ENCODE peak calls at places on chromosomes 13 and 19, in nine cellular contexts. M is hepatocyte, V is PC-3, D is GM23248, N is OCI-LY7, R is GM23338, U is HCT116, T is SK-N-SH, J is MM.1S. Y is an unnamed sample.

GRCh38 chr19:38037151-38037611 is 130.2 kb downstream of the SIPA1L3 start:
- DNase-seq in M (no peak), V (no peak), D (no peak), N (no peak), R (peak; percentile 27), U (no peak), T (no peak), J (no peak), Y (no peak)

GRCh38 chr13:33868343-33868994 is 50.5 kb downstream of the RFC3 start:
- DNase-seq in M (no peak), V (no peak), D (no peak), N (no peak), R (no peak), U (no peak), T (no peak), J (no peak), Y (peak; percentile 43)

GRCh38 chr19:54190942-54191670 is at the start of gene TSEN34:
- DNase-seq in M (peak; percentile 97), V (peak; percentile 92), D (peak; percentile 90), N (peak; percentile 93), R (peak; percentile 88), U (peak; percentile 59), T (peak; percentile 90), J (peak; percentile 91), Y (no peak)

GRCh38 chr13:114107686-114108081 is 24.7 kb downstream of the RASA3 start:
- DNase-seq in M (no peak), V (no peak), D (peak; percentile 86), N (no peak), R (no peak), U (no peak), T (peak; percentile 41), J (no peak), Y (no peak)

GRCh38 chr13:41561179-41561578 is 103.8 kb downstream of the RGCC start:
- DNase-seq in M (no peak), V (no peak), D (peak; percentile 76), N (no peak), R (no peak), U (no peak), T (no peak), J (no peak), Y (no peak)

GRCh38 chr13:27170221-27170520 is 1.4 kb downstream of the USP12 start:
- DNase-seq in M (no peak), V (peak; percentile 63), D (no peak), N (peak; percentile 27), R (no peak), U (no peak), T (no peak), J (no peak), Y (peak; percentile 72)

GRCh38 chr13:30690282-30691188 is 44.8 kb upstream of the ALOX5AP start:
- DNase-seq in M (peak; percentile 75), V (peak; percentile 23), D (peak; percentile 96), N (peak; percentile 73), R (no peak), U (no peak), T (no peak), J (peak; percentile 72), Y (peak; percentile 73)

GRCh38 chr19:1221141-1221903 is 15.7 kb downstream of the STK11 start:
- DNase-seq in M (peak; percentile 72), V (peak; percentile 27), D (peak; percentile 63), N (no peak), R (no peak), U (no peak), T (peak; percentile 91), J (no peak), Y (no peak)

GRCh38 chr13:35961461-35962220 is 169.5 kb downstream of the DCLK1 start:
- DNase-seq in M (no peak), V (peak; percentile 13), D (peak; percentile 44), N (no peak), R (no peak), U (no peak), T (no peak), J (no peak), Y (no peak)

GRCh38 chr13:35965226-35965927 is 165.8 kb downstream of the DCLK1 start:
- DNase-seq in M (no peak), V (no peak), D (no peak), N (no peak), R (no peak), U (no peak), T (peak; percentile 74), J (no peak), Y (no peak)

GRCh38 chr13:35966024-35966423 is 165.2 kb downstream of the DCLK1 start:
- DNase-seq in M (no peak), V (no peak), D (peak; percentile 17), N (no peak), R (no peak), U (no peak), T (no peak), J (no peak), Y (no peak)

GRCh38 chr13:35964764-35965163 is 166.4 kb downstream of the DCLK1 start:
- DNase-seq in M (peak; percentile 41), V (peak; percentile 6), D (no peak), N (no peak), R (no peak), U (no peak), T (no peak), J (no peak), Y (no peak)

DNA sequence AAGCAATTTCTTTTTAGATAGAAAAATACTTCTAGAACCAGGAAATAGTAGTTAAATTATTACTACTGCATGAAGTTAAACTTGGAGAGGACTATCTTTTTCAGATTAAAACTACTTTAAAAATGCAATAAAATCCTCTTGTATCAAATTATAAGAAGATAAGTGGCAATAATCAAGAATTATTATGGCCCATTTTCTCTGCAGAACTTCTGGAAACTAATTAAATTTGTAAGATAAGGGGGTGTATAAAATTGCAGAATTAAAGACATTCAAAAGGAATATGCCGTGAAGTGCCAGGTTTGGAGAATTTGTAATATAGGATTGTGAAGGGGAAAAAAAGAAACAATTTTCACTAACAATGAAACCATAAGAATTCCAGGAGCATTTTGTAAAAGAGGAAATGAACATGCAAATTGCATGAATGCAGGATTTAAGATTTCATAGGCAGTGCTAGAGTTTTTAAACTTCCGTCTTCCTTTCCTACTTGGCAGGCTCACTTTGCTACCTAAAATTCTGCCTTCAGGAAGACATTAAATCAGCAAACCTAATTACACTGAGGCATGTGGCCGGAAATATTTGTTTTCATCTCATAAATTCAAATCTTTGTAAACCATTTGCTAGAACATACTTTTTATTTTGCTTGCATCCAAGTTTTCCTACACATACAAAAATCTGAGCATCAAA is 167.1 kb downstream of the DCLK1 start:
- DNase-seq in M (no peak), V (no peak), D (no peak), N (no peak), R (no peak), U (no peak), T (no peak), J (no peak), Y (no peak)
- H2AFZ ChIP-seq in M (no peak overlapping the region), V (no peak overlapping the region), D (no peak overlapping the region), N (no peak overlapping the region), R (no peak overlapping the region), U (no peak overlapping the region), T (no peak overlapping the region), J (no peak overlapping the region), Y (no peak overlapping the region)

GRCh38 chr19:18698321-18699167 is 15.1 kb downstream of the CRTC1 start:
- DNase-seq in M (no peak), V (peak; percentile 30), D (no peak), N (peak; percentile 47), R (no peak), U (no peak), T (no peak), J (no peak), Y (no peak)
- H3K9me2 ChIP-seq in M (no peaks in the 10 kb centered on the region), V (no peaks in the 10 kb centered on the region), D (no peaks in the 10 kb centered on the region), N (no peaks in the 10 kb centered on the region), R (no peaks in the 10 kb centered on the region), U (no peaks in the 10 kb centered on the region), T (no peaks in the 10 kb centered on the region), J (no peaks in the 10 kb centered on the region), Y (no peaks in the 10 kb centered on the region)

DNA sequence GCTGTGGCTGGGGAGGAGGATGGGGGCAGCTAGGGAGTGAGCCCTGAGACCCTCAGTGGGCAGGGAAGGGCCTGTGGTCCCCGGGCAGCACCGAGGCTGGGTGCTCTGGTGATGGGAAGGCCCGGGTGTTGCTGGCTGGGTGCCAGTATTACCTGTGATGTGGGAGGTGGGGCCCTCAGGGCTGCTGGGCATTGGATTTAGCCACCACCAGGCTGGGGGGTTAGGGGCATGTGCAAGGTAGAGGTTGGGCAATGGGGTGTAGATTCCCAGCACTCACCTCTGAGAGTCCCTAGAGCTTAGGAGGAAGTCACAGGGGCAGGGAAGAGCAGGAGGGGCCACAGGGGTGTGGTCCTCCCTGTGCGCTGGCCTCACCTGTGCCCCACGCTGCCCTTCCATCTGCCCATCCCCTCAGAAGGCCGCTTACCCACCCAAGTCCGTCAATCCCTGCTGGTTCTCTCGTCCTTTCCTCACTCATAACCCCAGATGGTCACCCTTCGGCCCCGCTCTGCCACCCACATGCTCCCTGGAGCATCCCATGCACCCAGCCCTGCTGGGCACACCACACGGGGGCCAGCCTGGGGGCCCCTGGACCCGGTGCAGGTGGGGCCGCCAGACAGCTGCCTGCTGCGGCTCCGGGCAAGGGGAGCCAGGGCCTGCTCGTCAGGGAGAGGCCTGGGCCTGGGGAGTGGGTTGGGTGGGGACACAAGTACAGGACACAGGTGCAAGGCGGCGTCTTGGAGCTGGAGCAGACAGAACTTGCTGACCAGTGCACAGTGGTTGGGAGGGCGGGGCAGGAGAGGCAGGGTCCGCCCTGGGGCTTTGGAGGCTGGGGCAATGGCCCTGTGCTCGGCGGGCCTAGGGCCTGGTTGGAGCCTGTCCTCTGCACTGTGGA is 12.5 kb downstream of the EPN1 start:
- DNase-seq in M (no peak), V (no peak), D (no peak), N (no peak), R (no peak), U (no peak), T (no peak), J (no peak), Y (no peak)
- H4K20me1 ChIP-seq in M (peaks cover 17% of the 10 kb centered on the region), V (peaks cover 22% of the 10 kb centered on the region), D (no peaks in the 10 kb centered on the region), N (no peaks in the 10 kb centered on the region), R (no peaks in the 10 kb centered on the region), U (no peaks in the 10 kb centered on the region), T (peaks cover 53% of the 10 kb centered on the region), J (no peaks in the 10 kb centered on the region), Y (peaks cover 37% of the 10 kb centered on the region)

GRCh38 chr19:28917661-28918060 is 295.3 kb downstream of the UQCRFS1 start:
- DNase-seq in M (no peak), V (no peak), D (no peak), N (no peak), R (no peak), U (no peak), T (no peak), J (no peak), Y (no peak)

GRCh38 chr19:28915737-28916460 is 297.1 kb downstream of the UQCRFS1 start:
- DNase-seq in M (no peak), V (no peak), D (no peak), N (no peak), R (no peak), U (no peak), T (no peak), J (no peak), Y (no peak)

DNA sequence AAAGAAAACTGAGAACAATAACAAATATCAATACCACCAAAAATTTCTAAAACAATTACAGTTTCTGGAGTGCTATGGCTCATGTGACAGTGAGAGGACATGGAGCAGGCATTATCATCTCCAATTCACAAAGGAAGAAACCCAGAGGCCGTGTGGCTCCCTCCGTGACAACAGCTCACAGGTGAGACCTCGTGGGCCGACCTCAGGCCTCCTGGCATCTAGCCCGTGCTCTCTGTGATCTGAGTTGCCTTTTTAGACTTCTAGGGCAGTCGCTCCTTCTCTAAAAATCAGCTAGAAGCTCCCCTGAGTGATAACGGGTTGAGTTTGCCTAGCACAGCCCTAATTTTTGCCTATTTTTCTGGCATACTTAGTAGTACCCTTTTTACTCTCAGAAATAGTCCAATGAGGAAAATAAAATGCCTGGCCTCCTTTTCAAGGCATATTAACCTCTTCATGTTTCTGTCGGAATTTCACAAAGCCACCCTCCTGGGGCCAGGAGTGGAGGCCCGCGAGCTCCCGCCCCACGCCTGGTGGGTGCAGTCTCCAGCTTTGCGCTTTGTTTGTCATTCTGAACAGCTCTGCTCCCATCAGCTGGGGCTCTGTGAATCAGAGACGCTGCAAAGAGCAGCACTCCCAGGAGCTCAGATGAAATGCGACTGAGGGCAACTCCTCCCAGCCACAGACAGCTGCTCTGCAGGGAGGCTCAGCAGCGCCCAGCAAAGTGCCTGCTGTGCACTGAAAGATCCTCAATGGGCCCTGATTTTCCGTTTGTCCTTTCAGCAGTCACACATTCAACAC is 292.5 kb downstream of the UQCRFS1 start:
- DNase-seq in M (no peak), V (no peak), D (peak; percentile 6), N (no peak), R (peak; percentile 29), U (no peak), T (no peak), J (no peak), Y (no peak)
- H2AFZ ChIP-seq in M (no peak overlapping the region), V (no peak overlapping the region), D (no peak overlapping the region), N (no peak overlapping the region), R (peak overlapping the region; percentile 98), U (no peak overlapping the region), T (peak overlapping the region; percentile 64), J (no peak overlapping the region), Y (no peak overlapping the region)